ENCODE peak calls at places on chromosomes 16 and 17, in nine cellular contexts. E, D, R, Y, I, J, F, G and N are unnamed samples.

GRCh38 chr17:21291357-21291756 is 6.8 kb downstream of the MAP2K3 start:
- DNase-seq in E (peak), D (no peak), R (no peak), Y (no peak), I (no peak), J (no peak), F (no peak), G (no peak), N (no peak)

GRCh38 chr16:67158637-67159600 is 790 bp downstream of the TRADD start:
- DNase-seq in E (peak), D (peak), R (peak), Y (no peak), I (no peak), J (peak), F (peak), G (no peak), N (no peak)

GRCh38 chr17:75356260-75356937 is 49.1 kb downstream of the GRB2 start:
- DNase-seq in E (no peak), D (no peak), R (no peak), Y (no peak), I (no peak), J (no peak), F (no peak), G (no peak), N (no peak)

GRCh38 chr17:21539146-21539545 is 153.2 kb upstream of the KCNJ18 start:
- DNase-seq in E (no peak), D (no peak), R (no peak), Y (no peak), I (no peak), J (no peak), F (no peak), G (no peak), N (no peak)

GRCh38 chr17:77151236-77151635 is 10.5 kb downstream of the SEC14L1 start:
- DNase-seq in E (no peak), D (no peak), R (no peak), Y (no peak), I (no peak), J (no peak), F (no peak), G (no peak), N (no peak)

GRCh38 chr17:36877774-36878173 is 59.5 kb upstream of the LHX1 start:
- DNase-seq in E (no peak), D (no peak), R (no peak), Y (no peak), I (no peak), J (no peak), F (no peak), G (no peak), N (no peak)

GRCh38 chr17:74149597-74150427 is 53.7 kb upstream of the RPL38 start:
- DNase-seq in E (no peak), D (no peak), R (no peak), Y (no peak), I (no peak), J (no peak), F (no peak), G (no peak), N (no peak)

GRCh38 chr16:85204242-85205010 is 92.2 kb upstream of the CIBAR2 start:
- DNase-seq in E (no peak), D (no peak), R (no peak), Y (no peak), I (no peak), J (no peak), F (no peak), G (no peak), N (no peak)

GRCh38 chr17:80023261-80024205 is 12.1 kb downstream of the TBC1D16 start:
- DNase-seq in E (no peak), D (no peak), R (peak), Y (no peak), I (no peak), J (peak), F (peak), G (no peak), N (no peak)

GRCh38 chr16:68361485-68361884 is 50.7 kb downstream of the PRMT7 start:
- DNase-seq in E (peak), D (no peak), R (no peak), Y (no peak), I (no peak), J (no peak), F (no peak), G (no peak), N (no peak)

GRCh38 chr17:33137411-33137810 is 145.8 kb downstream of the SPACA3 start:
- DNase-seq in E (no peak), D (no peak), R (no peak), Y (no peak), I (no peak), J (no peak), F (no peak), G (no peak), N (no peak)

GRCh38 chr17:59914274-59914854 is 21.4 kb downstream of the RPS6KB1 start:
- DNase-seq in E (no peak), D (peak), R (no peak), Y (peak), I (no peak), J (no peak), F (peak), G (peak), N (peak)

GRCh38 chr16:54722210-54722676 is 208.4 kb upstream of the IRX5 start:
- DNase-seq in E (no peak), D (no peak), R (no peak), Y (no peak), I (no peak), J (no peak), F (no peak), G (no peak), N (no peak)

GRCh38 chr16:76791151-76791550 is 399.8 kb upstream of the MON1B start:
- DNase-seq in E (no peak), D (no peak), R (no peak), Y (no peak), I (no peak), J (no peak), F (no peak), G (no peak), N (no peak)

GRCh38 chr16:81581107-81581506 is 136.5 kb downstream of the CMIP start:
- DNase-seq in E (no peak), D (no peak), R (no peak), Y (no peak), I (no peak), J (no peak), F (no peak), G (no peak), N (no peak)

GRCh38 chr16:19415461-19415860 is 2.2 kb upstream of the TMC5 start:
- DNase-seq in E (no peak), D (no peak), R (peak), Y (no peak), I (no peak), J (no peak), F (no peak), G (no peak), N (no peak)

GRCh38 chr16:50458694-50459271 is 89.4 kb upstream of the NKD1 start:
- DNase-seq in E (no peak), D (no peak), R (no peak), Y (no peak), I (peak), J (no peak), F (no peak), G (no peak), N (no peak)

GRCh38 chr17:55588858-55589257 is 77.6 kb upstream of the SMIM36 start:
- DNase-seq in E (no peak), D (no peak), R (no peak), Y (no peak), I (no peak), J (no peak), F (no peak), G (no peak), N (no peak)

GRCh38 chr16:14369734-14370598 is 260.1 kb downstream of the PARN start:
- DNase-seq in E (no peak), D (no peak), R (no peak), Y (no peak), I (no peak), J (peak), F (peak), G (no peak), N (no peak)

GRCh38 chr17:9256944-9257629 is 235.8 kb downstream of the NTN1 start:
- DNase-seq in E (no peak), D (no peak), R (no peak), Y (no peak), I (no peak), J (no peak), F (no peak), G (no peak), N (no peak)

GRCh38 chr17:77843878-77844260 is 114.6 kb upstream of the TNRC6C start:
- DNase-seq in E (no peak), D (no peak), R (no peak), Y (no peak), I (no peak), J (no peak), F (no peak), G (no peak), N (no peak)

GRCh38 chr17:32805029-32805976 is 71.6 kb downstream of the MYO1D start:
- DNase-seq in E (no peak), D (no peak), R (no peak), Y (no peak), I (no peak), J (no peak), F (no peak), G (no peak), N (no peak)

GRCh38 chr17:6497496-6498221 is 53.4 kb downstream of the PIMREG start:
- DNase-seq in E (no peak), D (no peak), R (no peak), Y (no peak), I (peak), J (peak), F (no peak), G (no peak), N (no peak)

GRCh38 chr17:77424585-77425344 is 284.0 kb downstream of the SEC14L1 start:
- DNase-seq in E (peak), D (no peak), R (peak), Y (no peak), I (peak), J (peak), F (peak), G (no peak), N (peak)

GRCh38 chr16:47611042-47611441 is 149.9 kb downstream of the PHKB start:
- DNase-seq in E (no peak), D (no peak), R (no peak), Y (no peak), I (no peak), J (no peak), F (no peak), G (no peak), N (no peak)

GRCh38 chr17:44987883-44988195 is 19.7 kb upstream of the C1QL1 start:
- DNase-seq in E (no peak), D (no peak), R (no peak), Y (no peak), I (no peak), J (no peak), F (no peak), G (no peak), N (no peak)

GRCh38 chr16:58409316-58409973 is 17.2 kb downstream of the GINS3 start:
- DNase-seq in E (peak), D (no peak), R (no peak), Y (no peak), I (peak), J (no peak), F (peak), G (no peak), N (peak)

GRCh38 chr16:62967606-62968005 is 931.4 kb upstream of the CDH8 start:
- DNase-seq in E (no peak), D (no peak), R (no peak), Y (no peak), I (no peak), J (no peak), F (no peak), G (no peak), N (no peak)

GRCh38 chr16:69910964-69911363 is 40.2 kb upstream of the CLEC18A start:
- DNase-seq in E (no peak), D (no peak), R (no peak), Y (no peak), I (no peak), J (no peak), F (no peak), G (no peak), N (no peak)

GRCh38 chr16:12395266-12395665 is 408.4 kb downstream of the CPPED1 start:
- DNase-seq in E (no peak), D (no peak), R (peak), Y (no peak), I (no peak), J (no peak), F (no peak), G (no peak), N (no peak)

GRCh38 chr17:44361292-44362055 is 2.2 kb downstream of the FAM171A2 start:
- DNase-seq in E (no peak), D (no peak), R (no peak), Y (no peak), I (no peak), J (no peak), F (no peak), G (no peak), N (no peak)

GRCh38 chr16:78364501-78364900 is 265.0 kb downstream of the WWOX start:
- DNase-seq in E (no peak), D (no peak), R (no peak), Y (no peak), I (no peak), J (no peak), F (no peak), G (no peak), N (no peak)

GRCh38 chr17:78121801-78122220 is 6.7 kb downstream of the TMC6 start:
- DNase-seq in E (no peak), D (no peak), R (no peak), Y (no peak), I (no peak), J (no peak), F (no peak), G (no peak), N (no peak)

GRCh38 chr16:87850009-87851006 is 19.0 kb downstream of the SLC7A5 start:
- DNase-seq in E (peak), D (no peak), R (peak), Y (peak), I (no peak), J (peak), F (peak), G (peak), N (peak)

GRCh38 chr17:18039535-18040286 is 503 bp downstream of the GID4 start:
- DNase-seq in E (peak), D (peak), R (no peak), Y (peak), I (peak), J (peak), F (no peak), G (peak), N (peak)

DNA sequence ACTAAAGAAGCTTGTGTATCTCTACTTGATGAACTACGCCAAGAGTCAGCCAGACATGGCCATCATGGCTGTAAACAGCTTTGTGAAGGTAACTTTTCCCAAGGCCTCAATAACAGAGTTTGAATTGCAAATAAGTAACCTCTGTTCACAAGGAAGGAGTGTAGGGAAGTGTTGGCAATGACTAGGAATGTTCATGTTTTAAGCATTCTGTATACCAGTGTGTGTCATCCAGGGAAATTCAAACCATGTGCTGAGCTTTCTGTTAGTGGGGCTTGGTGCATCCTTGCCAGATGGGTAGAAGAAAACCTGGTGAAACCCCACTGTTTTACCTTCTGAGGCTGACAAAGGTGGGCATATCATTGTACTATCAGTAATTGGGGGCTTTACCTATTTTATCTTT is 18.6 kb downstream of the AP2B1 start:
- DNase-seq in E (no peak), D (no peak), R (no peak), Y (no peak), I (no peak), J (no peak), F (no peak), G (no peak), N (no peak)
- TF ChIP-seq POLR2A in E (no peak), D (no peak), R (no peak), Y (no peak), I (no peak), J (no peak), F (no peak), G (no peak), N (no peak)

GRCh38 chr17:5191541-5192417 is at the start of gene ZNF594:
- DNase-seq in E (peak), D (peak), R (peak), Y (peak), I (peak), J (peak), F (peak), G (peak), N (peak)
- TF ChIP-seq POLR2A in E (peak), D (no peak), R (peak), Y (peak), I (peak), J (no peak), F (no peak), G (peak), N (peak)

DNA sequence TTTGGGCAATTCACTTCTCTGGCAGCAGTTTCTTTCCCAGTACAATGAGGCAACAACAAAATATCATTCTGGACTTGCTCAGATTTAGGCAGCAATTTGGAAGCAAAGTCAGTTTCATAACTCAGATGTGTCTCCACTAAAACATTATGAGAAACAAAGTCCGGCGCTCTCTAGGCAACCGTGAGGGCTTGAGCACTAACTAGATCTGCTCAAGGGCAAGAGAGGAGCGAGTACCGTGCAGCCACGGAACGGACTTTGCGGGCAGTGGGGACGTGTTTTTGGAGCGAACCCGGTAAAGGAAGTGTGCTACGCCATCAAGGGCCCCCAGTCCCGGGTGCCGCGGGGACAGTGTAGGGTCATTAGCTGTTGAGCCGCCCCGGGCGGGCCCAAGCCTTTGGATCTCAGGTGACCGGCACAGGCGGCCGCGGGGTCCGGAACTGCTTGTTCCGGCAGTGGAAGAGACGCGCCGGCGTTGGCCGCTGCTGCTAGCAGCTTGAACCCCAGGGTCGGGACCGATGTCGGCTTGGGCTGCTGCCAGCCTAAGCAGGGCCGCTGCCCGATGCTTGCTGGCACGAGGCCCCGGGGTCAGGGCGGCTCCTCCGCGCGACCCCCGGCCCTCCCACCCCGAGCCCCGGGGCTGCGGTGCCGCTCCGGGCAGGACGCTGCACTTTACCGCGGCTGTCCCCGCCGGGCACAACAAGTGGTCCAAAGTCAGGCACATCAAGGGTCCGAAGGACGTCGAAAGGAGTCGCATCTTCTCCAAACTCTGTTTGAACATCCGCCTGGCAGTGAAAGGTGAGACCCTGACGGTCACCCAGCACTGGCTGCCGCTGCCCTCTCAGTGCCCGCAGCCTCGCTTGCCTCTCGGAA is at the start of gene TACO1:
- DNase-seq in E (peak), D (peak), R (peak), Y (peak), I (peak), J (peak), F (peak), G (peak), N (peak)
- TF ChIP-seq POLR2A in E (peak), D (peak), R (peak), Y (no peak), I (peak), J (peak), F (no peak), G (peak), N (peak)

DNA sequence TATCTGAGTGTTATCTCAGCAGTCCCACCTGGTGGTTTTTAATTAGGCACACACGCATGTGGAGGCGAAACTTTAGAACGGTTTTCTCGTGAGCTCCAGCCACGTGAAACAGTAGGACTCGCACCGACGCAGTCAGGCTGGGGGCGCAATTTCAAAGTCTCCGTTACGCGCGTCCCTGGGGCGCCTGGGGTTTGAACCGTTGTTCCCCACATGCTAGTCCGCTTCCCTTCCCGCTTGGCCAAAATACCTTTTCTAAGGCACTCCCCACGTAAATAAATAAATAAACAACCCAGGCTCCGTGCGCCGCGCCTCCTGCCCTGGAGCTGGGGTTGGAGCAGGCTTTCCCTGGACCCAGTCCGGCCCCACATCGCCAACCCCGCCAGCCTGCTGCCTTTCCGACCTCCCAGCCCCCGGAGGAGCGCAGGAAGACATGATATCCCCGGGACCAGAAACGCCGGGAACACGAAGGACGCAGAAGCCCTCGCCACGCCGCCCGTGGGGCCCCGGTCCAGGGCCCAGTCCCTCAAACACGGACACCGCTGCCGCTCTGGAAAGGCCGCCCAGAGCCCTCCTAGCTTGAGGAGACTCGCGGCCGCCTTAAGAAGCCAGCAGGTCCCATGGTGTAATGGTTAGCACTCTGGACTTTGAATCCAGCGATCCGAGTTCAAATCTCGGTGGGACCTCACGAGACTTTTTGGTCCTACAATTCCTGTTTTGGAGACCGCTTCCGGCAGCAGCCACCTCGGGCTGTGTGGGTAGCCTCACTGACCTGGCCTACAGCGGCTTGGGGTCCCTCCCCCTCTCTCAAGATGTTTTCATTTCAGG is 18.2 kb downstream of the GNGT2 start:
- DNase-seq in E (peak), D (peak), R (peak), Y (peak), I (peak), J (peak), F (peak), G (no peak), N (peak)
- TF ChIP-seq POLR2A in E (peak), D (peak), R (peak), Y (peak), I (no peak), J (no peak), F (no peak), G (peak), N (no peak)

GRCh38 chr17:28396635-28397239 is 9.3 kb downstream of the SLC46A1 start:
- DNase-seq in E (peak), D (no peak), R (no peak), Y (no peak), I (no peak), J (no peak), F (no peak), G (no peak), N (no peak)
- TF ChIP-seq POLR2A in E (no peak), D (no peak), R (no peak), Y (no peak), I (no peak), J (no peak), F (no peak), G (no peak), N (no peak)

DNA sequence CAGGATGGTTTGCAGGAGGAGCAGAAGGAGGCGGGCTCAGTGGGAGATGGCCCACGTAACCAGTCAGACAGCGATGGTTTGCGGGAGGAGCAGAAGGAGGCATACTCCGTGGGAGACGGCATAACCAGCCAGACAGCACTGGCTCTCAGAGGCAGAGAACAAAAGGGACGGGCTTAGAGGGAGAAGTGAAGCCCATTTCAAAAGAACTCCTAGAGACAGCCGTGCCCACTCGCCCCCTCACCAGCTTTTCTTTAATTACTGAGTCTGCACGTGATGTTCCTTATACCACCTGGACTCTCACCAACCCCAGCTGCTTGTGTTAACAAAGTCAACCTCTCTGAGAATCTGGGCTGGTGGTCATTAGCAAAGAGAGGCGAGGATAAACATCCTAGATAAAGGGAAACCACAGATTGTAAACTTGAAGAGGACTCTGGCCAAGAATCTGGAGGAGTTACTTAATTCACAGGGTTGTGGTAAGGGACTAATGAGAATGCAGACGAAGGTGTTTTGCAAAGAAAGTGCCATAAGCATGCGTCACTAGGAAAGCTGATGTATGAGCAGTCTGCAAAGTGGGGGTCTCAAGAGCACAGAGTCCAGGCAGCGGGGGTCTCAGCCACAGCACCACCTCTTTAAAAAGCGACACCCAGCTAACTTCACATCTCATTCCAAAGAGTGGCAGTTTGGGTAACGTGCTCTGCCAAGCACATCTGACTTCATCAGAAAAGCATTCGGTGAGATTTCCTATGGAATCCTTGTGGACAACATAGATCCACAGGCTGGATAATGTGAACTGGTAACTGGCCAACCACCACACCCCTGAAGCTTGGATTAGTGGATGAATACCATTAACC is 51.7 kb downstream of the NXN start:
- DNase-seq in E (no peak), D (peak), R (no peak), Y (no peak), I (peak), J (no peak), F (peak), G (no peak), N (peak)
- TF ChIP-seq POLR2A in E (no peak), D (no peak), R (no peak), Y (no peak), I (no peak), J (no peak), F (no peak), G (no peak), N (no peak)